ENCODE peak calls at places on chromosomes 3 and 15, in eight cellular contexts. C is activated CD8-positive, alpha-beta memory T cell treated with anti-CD3 and anti-CD28 coated beads for 24 hours; Q is GM12891; I is GF-D8; K is Caco-2; E is AG08395; Y is upper lobe of right lung; X is stimulated activated CD4-positive, alpha-beta T cell treated with anti-CD3 and anti-CD28 coated beads, Interleukin-1b, Interleukin-23, amount 100 ng/mL, for 24 hours. W is an unnamed sample.

GRCh38 chr3:112001516-112001915 is 2.8 kb downstream of the TAGLN3 start:
- DNase-seq in C (no peak), Q (no peak), I (no peak), K (no peak), E (no peak), Y (no peak), X (no peak), W (no peak)

GRCh38 chr3:37068031-37068430 is 74.7 kb downstream of the MLH1 start:
- DNase-seq in C (no peak), Q (no peak), I (no peak), K (no peak), E (no peak), Y (no peak), X (no peak), W (no peak)

GRCh38 chr3:196991581-196992460 is 23.2 kb upstream of the PIGZ start:
- DNase-seq in C (no peak), Q (no peak), I (no peak), K (peak; percentile 26), E (no peak), Y (peak; percentile 57), X (no peak), W (no peak)

GRCh38 chr15:40754574-40754882 is 526 bp downstream of the RMDN3 start:
- DNase-seq in C (peak; percentile 70), Q (no peak), I (no peak), K (no peak), E (peak; percentile 17), Y (peak; percentile 76), X (no peak), W (no peak)

GRCh38 chr15:81011593-81011992 is 10.9 kb downstream of the TLNRD1 start:
- DNase-seq in C (no peak), Q (no peak), I (no peak), K (no peak), E (peak; percentile 33), Y (no peak), X (no peak), W (no peak)

GRCh38 chr3:69425249-69425648 is 39.4 kb upstream of the FRMD4B start:
- DNase-seq in C (no peak), Q (peak; percentile 14), I (no peak), K (no peak), E (peak; percentile 20), Y (no peak), X (no peak), W (no peak)

GRCh38 chr3:172520332-172520831 is 2.8 kb downstream of the TNFSF10 start:
- DNase-seq in C (no peak), Q (no peak), I (no peak), K (no peak), E (peak; percentile 85), Y (no peak), X (no peak), W (no peak)

GRCh38 chr3:177633671-177634207 is 436.5 kb upstream of the TBL1XR1 start:
- DNase-seq in C (no peak), Q (no peak), I (no peak), K (no peak), E (peak; percentile 31), Y (no peak), X (no peak), W (no peak)

GRCh38 chr3:196120291-196120951 is 38.5 kb upstream of the TFRC start:
- DNase-seq in C (no peak), Q (no peak), I (peak; percentile 93), K (no peak), E (no peak), Y (no peak), X (no peak), W (no peak)

GRCh38 chr3:187667526-187667925 is 2.7 kb downstream of the SST start:
- DNase-seq in C (no peak), Q (no peak), I (no peak), K (no peak), E (no peak), Y (no peak), X (no peak), W (no peak)

GRCh38 chr3:46068526-46068925 is 41.2 kb upstream of the XCR1 start:
- DNase-seq in C (no peak), Q (no peak), I (no peak), K (no peak), E (no peak), Y (no peak), X (no peak), W (no peak)

GRCh38 chr3:64612082-64612860 is 75.5 kb downstream of the ADAMTS9 start:
- DNase-seq in C (no peak), Q (no peak), I (no peak), K (peak; percentile 50), E (peak; percentile 15), Y (no peak), X (no peak), W (no peak)

GRCh38 chr15:50880651-50881114 is 27.8 kb upstream of the AP4E1 start:
- DNase-seq in C (no peak), Q (no peak), I (peak; percentile 70), K (no peak), E (peak; percentile 22), Y (no peak), X (no peak), W (peak; percentile 35)

GRCh38 chr3:48661501-48662139 is 1.1 kb downstream of the CELSR3 start:
- DNase-seq in C (peak; percentile 94), Q (peak; percentile 83), I (no peak), K (no peak), E (peak; percentile 89), Y (peak; percentile 83), X (peak; percentile 59), W (peak; percentile 55)

GRCh38 chr3:71585891-71586809 is 2.6 kb upstream of the FOXP1 start:
- DNase-seq in C (no peak), Q (no peak), I (peak; percentile 38), K (no peak), E (no peak), Y (no peak), X (no peak), W (no peak)

GRCh38 chr15:62847900-62848489 is 194.6 kb upstream of the TPM1 start:
- DNase-seq in C (peak; percentile 60), Q (peak; percentile 32), I (no peak), K (peak; percentile 58), E (peak; percentile 24), Y (no peak), X (peak; percentile 40), W (no peak)

GRCh38 chr15:98866503-98866902 is 141.1 kb downstream of the PGPEP1L start:
- DNase-seq in C (no peak), Q (no peak), I (no peak), K (no peak), E (peak; percentile 65), Y (no peak), X (no peak), W (no peak)